ENCODE peak calls at places on chromosomes 5 and 9, in eight cellular contexts. One of them, this sample, is unnamed.
A peak's percentile ranks its signal among the peaks of the same experiment; 100 is the strongest.

GRCh38 chr5:117203584-117203983 is 629.0 kb upstream of the SEMA6A start:
- DNase-seq in pons: no peak
- DNase-seq in ELR: no peak
- DNase-seq in SW480: no peak
- DNase-seq in Jurkat, Clone E6-1: no peak
- DNase-seq in posterior cingulate gyrus: no peak
- DNase-seq in sciatic nerve: no peak
- DNase-seq in G401: no peak
- DNase-seq in this sample: no peak

GRCh38 chr5:90740244-90740799 is 181.7 kb downstream of the ADGRV1 start:
- DNase-seq in ELR: no peak
- DNase-seq in pons: no peak
- DNase-seq in sciatic nerve: no peak
- DNase-seq in G401: no peak
- DNase-seq in Jurkat, Clone E6-1: no peak
- DNase-seq in posterior cingulate gyrus: no peak
- DNase-seq in SW480: no peak
- DNase-seq in this sample: no peak

GRCh38 chr9:35774907-35775635 is 16.3 kb upstream of the NPR2 start:
- DNase-seq in G401: peak; percentile 81
- DNase-seq in ELR: no peak
- DNase-seq in posterior cingulate gyrus: peak; percentile 46
- DNase-seq in SW480: no peak
- DNase-seq in Jurkat, Clone E6-1: no peak
- DNase-seq in sciatic nerve: no peak
- DNase-seq in pons: peak; percentile 55
- DNase-seq in this sample: no peak

GRCh38 chr5:10511741-10512640 is 51.9 kb upstream of the ANKRD33B start:
- DNase-seq in G401: no peak
- DNase-seq in sciatic nerve: no peak
- DNase-seq in ELR: no peak
- DNase-seq in Jurkat, Clone E6-1: no peak
- DNase-seq in SW480: no peak
- DNase-seq in posterior cingulate gyrus: peak; percentile 22
- DNase-seq in pons: no peak
- DNase-seq in this sample: peak; percentile 41

GRCh38 chr9:106864533-106865143 is 1.7 kb downstream of the ZNF462 start:
- DNase-seq in ELR: peak; percentile 54
- DNase-seq in SW480: peak; percentile 15
- DNase-seq in G401: peak; percentile 74
- DNase-seq in Jurkat, Clone E6-1: no peak
- DNase-seq in sciatic nerve: no peak
- DNase-seq in pons: peak; percentile 54
- DNase-seq in posterior cingulate gyrus: peak; percentile 69
- DNase-seq in this sample: no peak

GRCh38 chr9:107212613-107213012 is 70.5 kb upstream of the RAD23B start:
- DNase-seq in posterior cingulate gyrus: no peak
- DNase-seq in G401: no peak
- DNase-seq in ELR: no peak
- DNase-seq in Jurkat, Clone E6-1: no peak
- DNase-seq in SW480: no peak
- DNase-seq in sciatic nerve: no peak
- DNase-seq in pons: no peak
- DNase-seq in this sample: no peak

GRCh38 chr5:157137691-157138090 is 5.0 kb downstream of the MED7 start:
- DNase-seq in posterior cingulate gyrus: no peak
- DNase-seq in Jurkat, Clone E6-1: no peak
- DNase-seq in G401: no peak
- DNase-seq in SW480: no peak
- DNase-seq in pons: no peak
- DNase-seq in ELR: no peak
- DNase-seq in sciatic nerve: no peak
- DNase-seq in this sample: peak; percentile 19

GRCh38 chr5:3237276-3237868 is 358.3 kb upstream of the IRX1 start:
- DNase-seq in sciatic nerve: no peak
- DNase-seq in ELR: no peak
- DNase-seq in SW480: no peak
- DNase-seq in posterior cingulate gyrus: no peak
- DNase-seq in Jurkat, Clone E6-1: no peak
- DNase-seq in pons: no peak
- DNase-seq in G401: no peak
- DNase-seq in this sample: no peak

GRCh38 chr9:16484744-16485143 is 385.7 kb downstream of the BNC2 start:
- DNase-seq in SW480: no peak
- DNase-seq in pons: no peak
- DNase-seq in ELR: no peak
- DNase-seq in sciatic nerve: no peak
- DNase-seq in Jurkat, Clone E6-1: no peak
- DNase-seq in G401: no peak
- DNase-seq in posterior cingulate gyrus: no peak
- DNase-seq in this sample: peak; percentile 59

GRCh38 chr9:72030762-72031161 is 29.7 kb downstream of the C9orf57 start:
- DNase-seq in posterior cingulate gyrus: no peak
- DNase-seq in sciatic nerve: no peak
- DNase-seq in Jurkat, Clone E6-1: no peak
- DNase-seq in pons: no peak
- DNase-seq in ELR: no peak
- DNase-seq in G401: no peak
- DNase-seq in SW480: no peak
- DNase-seq in this sample: no peak

GRCh38 chr9:91929331-91929730 is 20.7 kb downstream of the ROR2 start:
- DNase-seq in pons: no peak
- DNase-seq in SW480: no peak
- DNase-seq in G401: no peak
- DNase-seq in sciatic nerve: no peak
- DNase-seq in Jurkat, Clone E6-1: no peak
- DNase-seq in posterior cingulate gyrus: no peak
- DNase-seq in ELR: no peak
- DNase-seq in this sample: no peak

GRCh38 chr5:125549322-125549871 is 803.0 kb upstream of the ZNF608 start:
- DNase-seq in SW480: no peak
- DNase-seq in Jurkat, Clone E6-1: no peak
- DNase-seq in sciatic nerve: no peak
- DNase-seq in pons: peak; percentile 25
- DNase-seq in ELR: no peak
- DNase-seq in G401: no peak
- DNase-seq in posterior cingulate gyrus: no peak
- DNase-seq in this sample: peak; percentile 6

GRCh38 chr9:70902705-70903131 is 218.7 kb downstream of the TRPM3 start:
- DNase-seq in SW480: peak; percentile 62
- DNase-seq in sciatic nerve: no peak
- DNase-seq in G401: peak; percentile 92
- DNase-seq in posterior cingulate gyrus: peak; percentile 55
- DNase-seq in ELR: peak; percentile 98
- DNase-seq in pons: peak; percentile 17
- DNase-seq in Jurkat, Clone E6-1: no peak
- DNase-seq in this sample: peak; percentile 100

GRCh38 chr9:22693151-22693550 is 246.5 kb downstream of the DMRTA1 start:
- DNase-seq in SW480: no peak
- DNase-seq in ELR: peak; percentile 0
- DNase-seq in posterior cingulate gyrus: no peak
- DNase-seq in Jurkat, Clone E6-1: no peak
- DNase-seq in pons: no peak
- DNase-seq in G401: no peak
- DNase-seq in sciatic nerve: no peak
- DNase-seq in this sample: no peak

GRCh38 chr9:137670391-137671195 is 51.8 kb downstream of the EHMT1 start:
- DNase-seq in Jurkat, Clone E6-1: no peak
- DNase-seq in SW480: no peak
- DNase-seq in sciatic nerve: no peak
- DNase-seq in pons: no peak
- DNase-seq in posterior cingulate gyrus: peak; percentile 76
- DNase-seq in G401: peak; percentile 59
- DNase-seq in ELR: no peak
- DNase-seq in this sample: peak; percentile 63

GRCh38 chr9:136741885-136742568 is 713 bp downstream of the LCN10 start:
- DNase-seq in SW480: no peak
- DNase-seq in posterior cingulate gyrus: no peak
- DNase-seq in G401: no peak
- DNase-seq in pons: no peak
- DNase-seq in ELR: no peak
- DNase-seq in sciatic nerve: no peak
- DNase-seq in Jurkat, Clone E6-1: no peak
- DNase-seq in this sample: no peak

GRCh38 chr9:703392-703791 is 138.1 kb upstream of the DMRT1 start:
- DNase-seq in ELR: no peak
- DNase-seq in SW480: no peak
- DNase-seq in G401: no peak
- DNase-seq in posterior cingulate gyrus: no peak
- DNase-seq in Jurkat, Clone E6-1: no peak
- DNase-seq in sciatic nerve: no peak
- DNase-seq in pons: no peak
- DNase-seq in this sample: no peak

GRCh38 chr5:143986567-143987242 is 174.7 kb downstream of the HMHB1 start:
- DNase-seq in G401: no peak
- DNase-seq in posterior cingulate gyrus: no peak
- DNase-seq in sciatic nerve: no peak
- DNase-seq in ELR: peak; percentile 67
- DNase-seq in Jurkat, Clone E6-1: no peak
- DNase-seq in pons: no peak
- DNase-seq in SW480: no peak
- DNase-seq in this sample: no peak